ENCODE peak calls at places on chromosomes 13 and 19, in nine cellular contexts. J, A, E, Z, I, C, F, K and G are unnamed samples.

GRCh38 chr13:107216046-107216715 is 648.2 kb upstream of the ARGLU1 start:
- DNase-seq in I (no peak), Z (no peak), F (no peak), E (no peak), C (no peak), A (no peak), J (no peak), K (peak; percentile 17), G (peak; percentile 60)

GRCh38 chr13:62846302-62846701 is 1430.7 kb upstream of the PCDH20 start:
- DNase-seq in K (no peak), I (no peak), E (no peak), F (no peak), A (peak; percentile 6), J (no peak), C (no peak), Z (no peak), G (no peak)

GRCh38 chr19:10389863-10390262 is 9.5 kb upstream of the TYK2 start:
- DNase-seq in I (no peak), C (no peak), J (no peak), F (no peak), Z (no peak), A (no peak), K (peak; percentile 37), E (no peak), G (peak; percentile 53)

GRCh38 chr19:44677019-44677809 is 5.9 kb downstream of the CEACAM19 start:
- DNase-seq in F (no peak), A (peak; percentile 77), J (peak; percentile 50), K (peak; percentile 21), C (no peak), Z (no peak), I (peak; percentile 63), E (no peak), G (peak; percentile 68)

GRCh38 chr19:5288347-5288739 is 52.3 kb downstream of the PTPRS start:
- DNase-seq in C (no peak), Z (no peak), A (no peak), K (no peak), E (no peak), J (no peak), F (no peak), I (no peak), G (no peak)

GRCh38 chr13:96581741-96582140 is 412.5 kb downstream of the OXGR1 start:
- DNase-seq in K (no peak), A (no peak), E (no peak), J (no peak), I (no peak), F (no peak), Z (no peak), C (no peak), G (no peak)

GRCh38 chr19:49492573-49493411 is 3.4 kb upstream of the RPS11 start:
- DNase-seq in K (peak; percentile 1), I (no peak), A (peak; percentile 31), J (no peak), C (no peak), Z (no peak), F (no peak), E (no peak), G (peak; percentile 38)

GRCh38 chr13:91313103-91313502 is 34.4 kb upstream of the MIR17HG start:
- DNase-seq in K (peak; percentile 56), E (no peak), J (peak; percentile 20), A (peak; percentile 6), C (no peak), I (peak; percentile 30), Z (no peak), F (no peak), G (no peak)

GRCh38 chr13:34246511-34246910 is 428.6 kb downstream of the RFC3 start:
- DNase-seq in E (no peak), C (no peak), F (no peak), I (peak; percentile 22), J (no peak), A (peak; percentile 18), K (no peak), Z (no peak), G (no peak)

GRCh38 chr19:20039203-20039723 is at the start of gene ZNF682:
- DNase-seq in I (peak; percentile 97), A (peak; percentile 91), E (peak; percentile 96), K (peak; percentile 99), J (peak; percentile 98), C (peak; percentile 96), F (peak; percentile 96), Z (peak; percentile 91), G (peak; percentile 98)

GRCh38 chr19:8438236-8438635 is 6.5 kb upstream of the HNRNPM start:
- DNase-seq in E (no peak), A (no peak), J (no peak), F (no peak), I (no peak), C (no peak), Z (no peak), K (no peak), G (no peak)

DNA sequence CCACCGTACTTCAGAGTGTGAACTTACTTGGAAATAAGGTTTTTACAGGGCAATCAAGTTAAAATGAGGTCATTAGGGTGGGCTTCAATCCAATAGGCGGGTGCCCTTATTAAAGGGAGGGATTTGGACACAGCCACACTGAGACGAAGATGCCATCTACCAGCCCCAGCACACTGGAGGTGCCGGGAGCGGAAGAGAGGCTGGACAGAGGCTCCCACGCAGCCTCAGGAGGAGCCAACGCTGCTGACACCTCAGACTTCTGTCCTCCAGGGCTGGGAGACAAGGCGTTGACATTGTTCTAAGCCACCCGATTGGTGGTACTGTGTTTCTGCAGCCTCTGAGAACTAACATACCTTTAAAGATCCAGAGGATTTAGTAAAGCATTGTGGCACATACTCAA is 12.6 kb upstream of the RAB20 start:
- DNase-seq in E (no peak), Z (no peak), C (no peak), A (no peak), I (peak; percentile 11), F (no peak), J (no peak), K (no peak), G (no peak)
- H3K4me1 ChIP-seq in E (no peaks in the 10 kb centered on the region), Z (no peaks in the 10 kb centered on the region), C (peaks cover 22% of the 10 kb centered on the region), A (no peaks in the 10 kb centered on the region), I (no peaks in the 10 kb centered on the region), F (no peaks in the 10 kb centered on the region), J (no peaks in the 10 kb centered on the region), K (peaks cover 9% of the 10 kb centered on the region), G (no peaks in the 10 kb centered on the region)

GRCh38 chr19:54125713-54126112 is 10.2 kb downstream of the PRPF31 start:
- DNase-seq in E (no peak), F (no peak), J (no peak), K (no peak), C (no peak), A (no peak), Z (no peak), I (no peak), G (no peak)
- H3K4me3 ChIP-seq in E (no peak overlapping the region), F (no peak overlapping the region), J (no peak overlapping the region), K (no peak overlapping the region), C (no peak overlapping the region), A (no peak overlapping the region), Z (no peak overlapping the region), I (no peak overlapping the region), G (no peak overlapping the region)

GRCh38 chr19:14383556-14383897 is 2.3 kb downstream of the ADGRE5 start:
- DNase-seq in K (no peak), E (peak; percentile 55), J (no peak), I (peak; percentile 55), Z (no peak), F (peak; percentile 51), A (no peak), C (no peak), G (no peak)

GRCh38 chr19:14383898-14384669 is 2.8 kb downstream of the ADGRE5 start:
- DNase-seq in F (peak; percentile 58), Z (peak; percentile 65), C (no peak), I (peak; percentile 55), K (no peak), A (peak; percentile 62), J (no peak), E (peak; percentile 73), G (no peak)

GRCh38 chr19:14378890-14379289 is 2.4 kb upstream of the ADGRE5 start:
- DNase-seq in Z (no peak), E (no peak), F (no peak), C (no peak), A (no peak), I (no peak), J (no peak), K (no peak), G (no peak)

GRCh38 chr19:14385492-14385891 is 4.2 kb downstream of the ADGRE5 start:
- DNase-seq in Z (no peak), I (no peak), F (no peak), A (no peak), K (no peak), J (no peak), E (no peak), C (no peak), G (no peak)

GRCh38 chr19:14381689-14382474 is 638 bp downstream of the ADGRE5 start:
- DNase-seq in E (peak; percentile 55), K (no peak), F (peak; percentile 85), I (peak; percentile 53), A (peak; percentile 31), J (no peak), Z (peak; percentile 81), C (no peak), G (no peak)
- TF ChIP-seq CTCF in E (no peak), K (no peak), F (no peak), I (no peak), A (no peak), J (no peak), Z (no peak), C (no peak), G (no peak)

GRCh38 chr19:55493650-55494171 is 5.5 kb downstream of the SSC5D start:
- DNase-seq in J (no peak), Z (no peak), C (no peak), E (peak; percentile 43), F (no peak), A (no peak), I (no peak), K (no peak), G (no peak)

GRCh38 chr19:55495646-55496349 is 7.6 kb downstream of the SSC5D start:
- DNase-seq in F (no peak), I (no peak), E (no peak), J (no peak), C (no peak), A (no peak), Z (peak; percentile 26), K (no peak), G (no peak)

GRCh38 chr19:55492362-55492944 is 4.2 kb downstream of the SSC5D start:
- DNase-seq in J (no peak), K (no peak), I (no peak), C (no peak), F (no peak), Z (no peak), E (peak; percentile 54), A (no peak), G (no peak)

GRCh38 chr19:55493052-55493649 is 4.9 kb downstream of the SSC5D start:
- DNase-seq in C (no peak), I (peak; percentile 62), A (peak; percentile 48), J (no peak), E (peak; percentile 77), F (no peak), Z (no peak), K (no peak), G (no peak)

DNA sequence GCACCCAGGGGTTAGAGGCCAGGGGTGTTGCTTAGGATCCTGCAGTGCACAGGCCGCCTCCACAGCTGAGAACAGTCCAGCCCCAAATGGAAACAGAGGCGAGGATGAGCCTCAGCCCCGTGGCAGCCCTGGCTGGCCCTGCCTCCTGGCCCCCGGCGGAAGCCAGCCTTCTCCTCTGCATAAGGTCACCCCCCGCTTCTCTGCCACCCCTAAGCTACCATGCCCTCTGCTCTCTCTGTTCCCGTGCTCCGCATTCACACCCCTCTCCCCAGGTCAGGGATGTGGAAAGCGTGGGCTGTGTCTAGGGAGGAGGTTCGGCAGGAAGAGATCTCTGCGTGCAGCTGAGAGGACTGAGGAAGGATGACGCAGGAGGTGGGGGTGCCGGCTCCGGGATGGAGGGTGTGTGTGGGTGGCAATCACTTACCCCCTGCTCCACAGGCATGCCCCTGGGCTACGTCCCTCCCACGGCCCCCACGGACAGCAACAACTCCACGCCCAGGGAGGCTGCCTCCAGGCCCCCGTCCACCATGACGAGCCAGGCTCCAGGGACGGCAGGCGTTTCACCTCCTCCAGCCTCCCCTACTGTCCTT is 6.0 kb downstream of the SSC5D start:
- DNase-seq in A (peak; percentile 51), F (no peak), K (no peak), E (peak; percentile 86), C (no peak), Z (peak; percentile 44), I (peak; percentile 94), J (no peak), G (peak; percentile 13)
- H3K4me1 ChIP-seq in A (peaks cover 24% of the 10 kb centered on the region), F (no peaks in the 10 kb centered on the region), K (peaks cover 4% of the 10 kb centered on the region), E (no peaks in the 10 kb centered on the region), C (peaks cover 62% of the 10 kb centered on the region), Z (peaks cover 5% of the 10 kb centered on the region), I (no peaks in the 10 kb centered on the region), J (no peaks in the 10 kb centered on the region), G (no peaks in the 10 kb centered on the region)